ENCODE peak calls at places on chromosomes 11 and 22, in seven cellular contexts. A, R, Q, I, U, D and C are unnamed samples.

GRCh38 chr11:21707116-21707769 is 485.6 kb upstream of the ANO5 start:
- DNase-seq in A (no peak), I (no peak), U (no peak), Q (no peak), R (no peak), D (no peak), C (no peak)

GRCh38 chr22:50269573-50270301 is 443 bp downstream of the MAPK11 start:
- DNase-seq in D (no peak), I (no peak), Q (peak), R (peak), A (peak), U (peak), C (no peak)

GRCh38 chr11:96235725-96236124 is 107.3 kb downstream of the MAML2 start:
- DNase-seq in A (no peak), I (no peak), U (no peak), D (no peak), R (no peak), Q (no peak), C (no peak)

GRCh38 chr11:44945639-44946038 is 5.0 kb downstream of the TP53I11 start:
- DNase-seq in U (peak), R (no peak), I (no peak), D (no peak), Q (no peak), A (peak), C (no peak)

GRCh38 chr11:93543292-93543977 is at the start of gene SMCO4:
- DNase-seq in I (peak), R (peak), Q (peak), A (peak), U (peak), D (peak), C (no peak)

GRCh38 chr11:3684787-3685186 is 13.6 kb upstream of the CHRNA10 start:
- DNase-seq in R (no peak), I (no peak), A (no peak), Q (no peak), D (no peak), U (no peak), C (no peak)

GRCh38 chr11:95360382-95360781 is 129.4 kb upstream of the SESN3 start:
- DNase-seq in U (no peak), A (no peak), I (no peak), R (peak), Q (no peak), D (no peak), C (no peak)

GRCh38 chr11:27904358-27905055 is 203.4 kb downstream of the KIF18A start:
- DNase-seq in Q (no peak), U (no peak), I (no peak), R (peak), A (no peak), D (no peak), C (no peak)

GRCh38 chr22:24137595-24137994 is 43.7 kb upstream of the SUSD2 start:
- DNase-seq in R (no peak), U (no peak), I (no peak), Q (no peak), A (no peak), D (no peak), C (peak)

GRCh38 chr11:29482510-29482909 is 534.3 kb downstream of the KCNA4 start:
- DNase-seq in U (no peak), A (no peak), D (no peak), R (no peak), Q (no peak), I (no peak), C (no peak)

GRCh38 chr11:63762662-63763505 is 5.7 kb downstream of the ZFTA start:
- DNase-seq in D (no peak), I (peak), R (peak), U (no peak), A (peak), Q (peak), C (no peak)

GRCh38 chr22:39808087-39808486 is 85.5 kb downstream of the ENTHD1 start:
- DNase-seq in R (peak), U (no peak), Q (no peak), A (no peak), I (peak), D (no peak), C (no peak)

GRCh38 chr11:119850822-119851409 is 121.9 kb upstream of the NECTIN1 start:
- DNase-seq in R (peak), A (no peak), Q (no peak), U (no peak), I (no peak), D (no peak), C (no peak)

GRCh38 chr11:44955019-44955738 is 4.5 kb upstream of the TP53I11 start:
- DNase-seq in U (no peak), D (no peak), A (peak), Q (peak), I (no peak), R (peak), C (no peak)

DNA sequence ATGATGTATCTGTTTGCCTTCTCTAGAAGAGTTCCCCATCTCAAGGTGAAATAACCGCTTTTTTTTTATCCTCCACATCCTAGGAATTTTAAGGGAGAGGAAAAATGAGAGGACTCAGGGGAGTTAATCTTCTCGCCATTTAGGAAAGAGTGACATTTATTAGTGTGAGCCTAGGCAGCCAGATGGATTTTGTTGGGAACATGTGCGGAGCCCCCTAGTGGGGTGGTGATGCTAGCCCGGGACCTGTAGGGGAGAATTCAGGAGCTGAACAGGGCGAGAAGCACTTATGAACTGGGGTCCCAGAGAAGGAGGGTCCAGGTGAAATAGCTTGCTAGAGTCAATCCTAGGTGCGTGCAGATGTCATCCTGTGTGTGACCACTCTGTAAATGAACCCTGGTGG is 10.7 kb downstream of the IL17RA start:
- DNase-seq in Q (no peak), U (peak), A (no peak), R (peak), D (no peak), I (peak), C (no peak)
- TF ChIP-seq CTCF in Q (no peak), U (no peak), A (no peak), R (peak), D (no peak), I (peak), C (peak)

GRCh38 chr11:1237128-1237580 is 14.3 kb downstream of the MUC5B start:
- DNase-seq in A (no peak), Q (no peak), D (no peak), R (no peak), I (no peak), U (peak), C (no peak)
- H3K4me3 ChIP-seq in A (no peak), Q (no peak), D (no peak), R (no peak), I (no peak), U (no peak), C (no peak)

DNA sequence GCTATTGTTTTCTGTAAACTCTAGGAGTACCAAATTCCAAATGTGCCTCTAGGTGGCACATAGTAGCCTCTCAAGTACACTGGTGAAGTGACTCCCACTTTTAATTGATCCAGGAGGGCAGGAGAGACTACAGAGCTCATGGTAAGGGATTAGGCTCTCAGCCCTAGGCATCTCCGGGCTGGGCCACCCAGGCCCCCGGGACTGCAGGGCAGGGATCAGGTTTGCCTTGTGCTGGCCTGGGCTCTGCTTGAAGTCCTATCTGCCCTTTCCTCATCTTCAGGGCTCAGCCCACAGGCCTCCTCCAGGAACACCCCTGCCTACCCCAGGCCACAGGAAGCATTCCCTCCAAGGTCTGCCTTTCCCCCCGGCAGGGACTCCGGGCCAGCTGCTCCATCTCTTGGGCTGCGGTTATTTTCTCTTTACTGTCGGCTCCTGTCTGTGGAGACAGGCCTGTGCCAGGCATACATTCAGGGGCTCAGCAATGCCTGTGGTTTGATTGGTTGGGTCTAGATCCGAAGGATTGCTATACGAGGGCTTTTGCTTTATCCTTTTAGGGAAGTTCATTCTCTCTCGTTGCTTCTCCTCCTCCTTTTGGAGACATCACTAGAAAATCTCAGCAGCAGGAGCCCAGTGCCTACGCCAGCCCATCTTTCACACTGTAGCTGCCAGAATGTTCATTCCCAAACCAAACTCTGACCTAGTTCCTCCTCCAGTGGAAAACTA is 32.8 kb downstream of the PARVA start:
- DNase-seq in A (no peak), I (peak), Q (no peak), R (peak), U (no peak), D (no peak), C (no peak)
- TF ChIP-seq CTCF in A (no peak), I (peak), Q (no peak), R (no peak), U (no peak), D (peak), C (peak)

GRCh38 chr11:68460741-68461283 is at the start of gene PPP6R3:
- DNase-seq in D (no peak), Q (no peak), R (no peak), U (peak), I (no peak), A (no peak), C (no peak)

GRCh38 chr11:68459886-68460740 is 439 bp upstream of the PPP6R3 start:
- DNase-seq in U (peak), D (peak), R (peak), Q (peak), A (peak), I (peak), C (peak)

GRCh38 chr11:68467446-68467845 is 6.9 kb downstream of the PPP6R3 start:
- DNase-seq in A (no peak), D (no peak), U (no peak), I (no peak), R (no peak), Q (no peak), C (no peak)

GRCh38 chr11:68461284-68461861 is 821 bp downstream of the PPP6R3 start:
- DNase-seq in I (no peak), Q (peak), U (peak), D (no peak), R (peak), A (no peak), C (no peak)

GRCh38 chr11:68463714-68464113 is 3.2 kb downstream of the PPP6R3 start:
- DNase-seq in R (no peak), A (no peak), D (no peak), U (peak), I (no peak), Q (no peak), C (no peak)
- H3K4me3 ChIP-seq in R (no peak), A (no peak), D (no peak), U (no peak), I (no peak), Q (no peak), C (no peak)

GRCh38 chr22:41021655-41022454 is 70.5 kb upstream of the EP300 start:
- DNase-seq in Q (peak), A (peak), D (peak), U (peak), R (peak), I (peak), C (no peak)
- TF ChIP-seq CTCF in Q (no peak), A (no peak), D (peak), U (no peak), R (no peak), I (no peak), C (no peak)

GRCh38 chr11:61757213-61757862 is 4.9 kb downstream of the MYRF start:
- DNase-seq in R (no peak), Q (peak), A (no peak), D (no peak), I (no peak), U (no peak), C (no peak)

GRCh38 chr11:61753672-61754071 is 1.2 kb downstream of the MYRF start:
- DNase-seq in U (no peak), R (no peak), I (no peak), A (no peak), Q (no peak), D (no peak), C (no peak)

GRCh38 chr11:61754534-61755482 is 2.4 kb downstream of the MYRF start:
- DNase-seq in Q (no peak), R (no peak), D (no peak), U (no peak), A (no peak), I (peak), C (no peak)

GRCh38 chr11:61756452-61757212 is 4.2 kb downstream of the MYRF start:
- DNase-seq in I (no peak), R (no peak), U (no peak), Q (peak), D (no peak), A (no peak), C (no peak)

GRCh38 chr11:61756147-61756451 is 3.7 kb downstream of the MYRF start:
- DNase-seq in R (no peak), A (no peak), U (no peak), D (no peak), Q (no peak), I (no peak), C (no peak)
- H3K4me3 ChIP-seq in R (no peak), A (no peak), U (no peak), D (no peak), Q (no peak), I (no peak), C (no peak)